ENCODE peak calls at places on chromosomes 1 and 21, in eight cellular contexts. X, U, F, C, Y, G, E and R are unnamed samples.

GRCh38 chr1:41950820-41951219 is 32.1 kb upstream of the HIVEP3 start:
- DNase-seq in X (no peak), U (peak; percentile 88), F (no peak), C (no peak), Y (no peak), G (no peak), E (no peak), R (no peak)

GRCh38 chr1:4975856-4976255 is 321.4 kb downstream of the AJAP1 start:
- DNase-seq in X (no peak), U (no peak), F (no peak), C (no peak), Y (no peak), G (no peak), E (no peak), R (no peak)

GRCh38 chr1:165947797-165948455 is 120.5 kb downstream of the UCK2 start:
- DNase-seq in X (no peak), U (no peak), F (no peak), C (no peak), Y (no peak), G (no peak), E (no peak), R (no peak)

GRCh38 chr1:168552961-168553360 is 9.2 kb upstream of the XCL2 start:
- DNase-seq in X (no peak), U (no peak), F (no peak), C (no peak), Y (peak; percentile 29), G (no peak), E (no peak), R (no peak)

GRCh38 chr1:245105815-245106410 is 48.9 kb upstream of the KIF26B start:
- DNase-seq in X (no peak), U (no peak), F (no peak), C (peak; percentile 30), Y (no peak), G (no peak), E (no peak), R (no peak)

GRCh38 chr1:32939655-32940371 is 24.8 kb downstream of the RNF19B start:
- DNase-seq in X (peak; percentile 26), U (peak; percentile 94), F (no peak), C (no peak), Y (peak; percentile 95), G (no peak), E (peak; percentile 51), R (no peak)

GRCh38 chr21:29080454-29080930 is 7.0 kb upstream of the CCT8 start:
- DNase-seq in X (no peak), U (no peak), F (no peak), C (no peak), Y (no peak), G (no peak), E (no peak), R (no peak)

GRCh38 chr1:16905856-16906702 is 10.3 kb downstream of the RNU1-2 start:
- DNase-seq in X (no peak), U (peak; percentile 51), F (no peak), C (no peak), Y (no peak), G (no peak), E (no peak), R (no peak)

GRCh38 chr1:77385551-77385950 is 103.7 kb downstream of the AK5 start:
- DNase-seq in X (no peak), U (no peak), F (no peak), C (no peak), Y (no peak), G (no peak), E (no peak), R (no peak)

GRCh38 chr1:93584238-93585003 is 97.2 kb downstream of the BCAR3 start:
- DNase-seq in X (no peak), U (no peak), F (no peak), C (no peak), Y (peak; percentile 46), G (no peak), E (no peak), R (no peak)
- H3K27ac ChIP-seq in X (no peak overlapping the region), U (peak overlapping the region; percentile 64), F (no peak overlapping the region), C (peak overlapping the region; percentile 76), Y (no peak overlapping the region), G (peak overlapping the region; percentile 75), E (peak overlapping the region; percentile 71), R (no peak overlapping the region)

DNA sequence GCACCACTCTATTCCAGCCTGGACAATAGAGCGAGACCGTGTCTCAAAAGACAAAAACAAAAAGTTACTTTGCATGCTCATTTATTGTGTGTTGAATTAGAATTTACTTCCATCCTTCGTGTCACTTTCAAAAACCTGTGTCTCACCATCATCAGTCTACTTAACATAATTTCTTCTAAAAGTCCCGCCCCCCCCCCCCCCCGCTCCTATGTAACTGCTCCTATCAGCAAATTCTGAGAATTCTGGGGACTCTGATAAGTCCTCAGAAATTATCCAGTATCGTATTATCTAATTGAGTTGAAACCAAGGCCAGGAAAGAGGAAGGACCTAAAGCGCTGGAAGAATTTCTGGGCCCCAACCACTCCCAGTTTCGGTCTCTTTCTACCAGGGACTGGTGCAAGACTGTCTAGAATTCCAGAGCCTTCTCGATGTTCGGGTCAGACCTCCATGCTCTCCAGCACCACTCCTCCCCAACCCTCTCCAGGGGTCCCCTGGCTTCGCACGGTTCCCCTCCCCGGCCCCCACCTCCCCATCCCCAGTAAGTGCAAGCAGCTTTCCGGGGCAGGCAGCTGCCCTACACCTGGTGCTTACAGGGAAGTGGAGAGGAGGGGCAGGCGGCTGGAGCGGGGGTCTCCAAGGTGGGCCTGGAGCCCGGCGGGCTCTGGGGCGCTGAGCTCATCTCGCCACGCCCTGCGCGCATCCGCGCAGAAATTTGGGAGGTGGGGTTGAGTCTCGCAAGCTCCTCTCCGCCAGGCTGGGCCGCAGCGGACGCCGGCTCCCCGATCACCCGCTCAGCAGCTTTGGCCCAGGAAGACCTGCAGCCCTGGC is 15.9 kb upstream of the ZNF496 start:
- DNase-seq in X (no peak), U (no peak), F (no peak), C (no peak), Y (no peak), G (no peak), E (no peak), R (no peak)
- H3K27ac ChIP-seq in X (no peak overlapping the region), U (no peak overlapping the region), F (no peak overlapping the region), C (no peak overlapping the region), Y (no peak overlapping the region), G (no peak overlapping the region), E (no peak overlapping the region), R (no peak overlapping the region)

DNA sequence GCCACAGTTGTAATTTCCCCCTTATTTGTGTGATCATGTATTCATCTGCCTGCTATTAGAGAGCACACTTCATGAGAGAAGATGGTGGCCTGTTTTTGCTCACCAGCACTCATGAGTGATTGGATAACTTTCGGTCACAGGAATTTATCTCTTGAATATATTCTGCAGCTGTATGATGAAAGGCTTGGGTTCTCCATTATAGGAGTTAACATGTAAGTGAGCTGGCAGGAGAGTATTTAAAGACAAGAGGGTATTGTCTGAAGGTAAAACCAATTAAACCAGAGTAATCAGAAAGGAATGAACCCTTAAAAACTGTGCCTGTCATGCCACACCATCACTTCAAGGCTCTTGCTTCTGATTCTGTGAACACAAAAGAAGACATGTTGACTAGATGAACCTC is 574.9 kb upstream of the CAMK1G start:
- DNase-seq in X (no peak), U (peak; percentile 60), F (no peak), C (no peak), Y (no peak), G (no peak), E (no peak), R (no peak)
- H3K27ac ChIP-seq in X (no peak overlapping the region), U (no peak overlapping the region), F (no peak overlapping the region), C (no peak overlapping the region), Y (no peak overlapping the region), G (no peak overlapping the region), E (no peak overlapping the region), R (no peak overlapping the region)

GRCh38 chr1:164764333-164764732 is 205.3 kb downstream of the PBX1 start:
- DNase-seq in X (no peak), U (no peak), F (no peak), C (no peak), Y (no peak), G (no peak), E (no peak), R (no peak)

GRCh38 chr1:164765993-164766720 is 207.2 kb downstream of the PBX1 start:
- DNase-seq in X (no peak), U (no peak), F (no peak), C (no peak), Y (no peak), G (no peak), E (no peak), R (no peak)

GRCh38 chr1:164767257-164768044 is 208.5 kb downstream of the PBX1 start:
- DNase-seq in X (no peak), U (no peak), F (no peak), C (no peak), Y (peak; percentile 98), G (no peak), E (no peak), R (no peak)

GRCh38 chr1:164763098-164763497 is 204.1 kb downstream of the PBX1 start:
- DNase-seq in X (no peak), U (no peak), F (no peak), C (no peak), Y (no peak), G (no peak), E (no peak), R (no peak)

GRCh38 chr1:164765557-164765956 is 206.6 kb downstream of the PBX1 start:
- DNase-seq in X (no peak), U (peak; percentile 77), F (no peak), C (no peak), Y (peak; percentile 81), G (no peak), E (no peak), R (no peak)
- H3K27ac ChIP-seq in X (no peak overlapping the region), U (no peak overlapping the region), F (no peak overlapping the region), C (no peak overlapping the region), Y (peak overlapping the region; percentile 42), G (peak overlapping the region; percentile 9), E (no peak overlapping the region), R (no peak overlapping the region)

GRCh38 chr1:183783342-183783741 is 21.6 kb upstream of the RGL1 start:
- DNase-seq in X (no peak), U (no peak), F (no peak), C (no peak), Y (peak; percentile 41), G (no peak), E (no peak), R (no peak)

GRCh38 chr1:183780159-183780558 is 24.8 kb upstream of the RGL1 start:
- DNase-seq in X (no peak), U (no peak), F (no peak), C (no peak), Y (no peak), G (no peak), E (no peak), R (no peak)

GRCh38 chr1:183787704-183788103 is 17.2 kb upstream of the RGL1 start:
- DNase-seq in X (no peak), U (no peak), F (no peak), C (no peak), Y (no peak), G (no peak), E (no peak), R (no peak)

GRCh38 chr1:183780757-183781156 is 24.2 kb upstream of the RGL1 start:
- DNase-seq in X (no peak), U (no peak), F (no peak), C (no peak), Y (no peak), G (no peak), E (no peak), R (no peak)

GRCh38 chr1:183783896-183784637 is 20.9 kb upstream of the RGL1 start:
- DNase-seq in X (no peak), U (no peak), F (no peak), C (no peak), Y (peak; percentile 92), G (peak; percentile 47), E (no peak), R (no peak)
- H3K27ac ChIP-seq in X (no peak overlapping the region), U (no peak overlapping the region), F (no peak overlapping the region), C (no peak overlapping the region), Y (peak overlapping the region; percentile 42), G (no peak overlapping the region), E (no peak overlapping the region), R (no peak overlapping the region)